ENCODE peak calls at places on chromosomes 3 and 15, in four cellular contexts. One of them, this sample, is unnamed.
A peak's percentile ranks its signal among the peaks of the same experiment; 100 is the strongest.

GRCh38 chr3:185488465-185488864 is 10.4 kb downstream of the TMEM41A start:
- DNase-seq in hepatocyte: no peak
- DNase-seq in stimulated activated naive CD4-positive, alpha-beta T cell treated with Interleukin-2 at 50 U/mL for 16 hours: no peak
- DNase-seq in cardiac muscle cell: no peak
- DNase-seq in this sample: no peak

GRCh38 chr3:9422712-9423424 is 25.5 kb downstream of the SETD5 start:
- DNase-seq in hepatocyte: peak; percentile 90
- DNase-seq in stimulated activated naive CD4-positive, alpha-beta T cell treated with Interleukin-2 at 50 U/mL for 16 hours: no peak
- DNase-seq in cardiac muscle cell: peak; percentile 98
- DNase-seq in this sample: no peak

GRCh38 chr3:181888234-181888633 is 176.5 kb downstream of the SOX2 start:
- DNase-seq in stimulated activated naive CD4-positive, alpha-beta T cell treated with Interleukin-2 at 50 U/mL for 16 hours: no peak
- DNase-seq in cardiac muscle cell: no peak
- DNase-seq in hepatocyte: no peak
- DNase-seq in this sample: no peak

GRCh38 chr15:74229686-74230085 is 6.4 kb upstream of the CCDC33 start:
- DNase-seq in cardiac muscle cell: no peak
- DNase-seq in stimulated activated naive CD4-positive, alpha-beta T cell treated with Interleukin-2 at 50 U/mL for 16 hours: no peak
- DNase-seq in hepatocyte: no peak
- DNase-seq in this sample: no peak

GRCh38 chr15:68307131-68307928 is 29.8 kb downstream of the FEM1B start:
- DNase-seq in stimulated activated naive CD4-positive, alpha-beta T cell treated with Interleukin-2 at 50 U/mL for 16 hours: no peak
- DNase-seq in hepatocyte: no peak
- DNase-seq in cardiac muscle cell: no peak
- DNase-seq in this sample: no peak

GRCh38 chr3:109784852-109785631 is 447.7 kb upstream of the DPPA4 start:
- DNase-seq in stimulated activated naive CD4-positive, alpha-beta T cell treated with Interleukin-2 at 50 U/mL for 16 hours: no peak
- DNase-seq in cardiac muscle cell: no peak
- DNase-seq in hepatocyte: no peak
- DNase-seq in this sample: no peak

GRCh38 chr3:60673123-60673522 is 578.1 kb downstream of the FHIT start:
- DNase-seq in cardiac muscle cell: no peak
- DNase-seq in stimulated activated naive CD4-positive, alpha-beta T cell treated with Interleukin-2 at 50 U/mL for 16 hours: no peak
- DNase-seq in hepatocyte: no peak
- DNase-seq in this sample: no peak

GRCh38 chr3:45043715-45044299 is 17.7 kb downstream of the CLEC3B start:
- DNase-seq in hepatocyte: peak; percentile 50
- DNase-seq in cardiac muscle cell: peak; percentile 80
- DNase-seq in stimulated activated naive CD4-positive, alpha-beta T cell treated with Interleukin-2 at 50 U/mL for 16 hours: no peak
- DNase-seq in this sample: no peak

GRCh38 chr15:27183182-27183581 is 212.2 kb downstream of the GABRG3 start:
- DNase-seq in hepatocyte: no peak
- DNase-seq in cardiac muscle cell: no peak
- DNase-seq in stimulated activated naive CD4-positive, alpha-beta T cell treated with Interleukin-2 at 50 U/mL for 16 hours: no peak
- DNase-seq in this sample: no peak

GRCh38 chr3:56688191-56688590 is 5.1 kb upstream of the TASOR start:
- DNase-seq in cardiac muscle cell: no peak
- DNase-seq in stimulated activated naive CD4-positive, alpha-beta T cell treated with Interleukin-2 at 50 U/mL for 16 hours: no peak
- DNase-seq in hepatocyte: no peak
- DNase-seq in this sample: no peak

GRCh38 chr15:80308002-80308401 is 56.0 kb upstream of the CTXND1 start:
- DNase-seq in cardiac muscle cell: no peak
- DNase-seq in hepatocyte: no peak
- DNase-seq in stimulated activated naive CD4-positive, alpha-beta T cell treated with Interleukin-2 at 50 U/mL for 16 hours: no peak
- DNase-seq in this sample: no peak

GRCh38 chr3:121913305-121913704 is 19.1 kb downstream of the SLC15A2 start:
- DNase-seq in hepatocyte: no peak
- DNase-seq in stimulated activated naive CD4-positive, alpha-beta T cell treated with Interleukin-2 at 50 U/mL for 16 hours: no peak
- DNase-seq in cardiac muscle cell: no peak
- DNase-seq in this sample: no peak

GRCh38 chr3:129305592-129306091 is 27.0 kb downstream of the HMCES start:
- DNase-seq in cardiac muscle cell: peak; percentile 95
- DNase-seq in stimulated activated naive CD4-positive, alpha-beta T cell treated with Interleukin-2 at 50 U/mL for 16 hours: no peak
- DNase-seq in hepatocyte: peak; percentile 91
- DNase-seq in this sample: no peak

GRCh38 chr15:67149859-67150824 is 84.7 kb downstream of the SMAD3 start:
- DNase-seq in stimulated activated naive CD4-positive, alpha-beta T cell treated with Interleukin-2 at 50 U/mL for 16 hours: peak; percentile 63
- DNase-seq in cardiac muscle cell: peak; percentile 98
- DNase-seq in hepatocyte: peak; percentile 87
- DNase-seq in this sample: no peak

GRCh38 chr3:87375231-87375682 is 98.9 kb upstream of the POU1F1 start:
- DNase-seq in hepatocyte: no peak
- DNase-seq in cardiac muscle cell: no peak
- DNase-seq in stimulated activated naive CD4-positive, alpha-beta T cell treated with Interleukin-2 at 50 U/mL for 16 hours: no peak
- DNase-seq in this sample: no peak

GRCh38 chr3:23880703-23881339 is 36.0 kb downstream of the NKIRAS1 start:
- DNase-seq in stimulated activated naive CD4-positive, alpha-beta T cell treated with Interleukin-2 at 50 U/mL for 16 hours: no peak
- DNase-seq in cardiac muscle cell: no peak
- DNase-seq in hepatocyte: no peak
- DNase-seq in this sample: no peak

GRCh38 chr3:75180235-75180944 is 483.7 kb upstream of the FRG2C start:
- DNase-seq in hepatocyte: no peak
- DNase-seq in stimulated activated naive CD4-positive, alpha-beta T cell treated with Interleukin-2 at 50 U/mL for 16 hours: no peak
- DNase-seq in cardiac muscle cell: no peak
- DNase-seq in this sample: no peak

GRCh38 chr3:52775877-52776276 is 1.5 kb upstream of the ITIH1 start:
- DNase-seq in hepatocyte: no peak
- DNase-seq in cardiac muscle cell: no peak
- DNase-seq in stimulated activated naive CD4-positive, alpha-beta T cell treated with Interleukin-2 at 50 U/mL for 16 hours: no peak
- DNase-seq in this sample: no peak

GRCh38 chr3:148102156-148102555 is 595.5 kb upstream of the AGTR1 start:
- DNase-seq in hepatocyte: no peak
- DNase-seq in stimulated activated naive CD4-positive, alpha-beta T cell treated with Interleukin-2 at 50 U/mL for 16 hours: no peak
- DNase-seq in cardiac muscle cell: no peak
- DNase-seq in this sample: no peak

GRCh38 chr3:18098960-18099587 is 326.1 kb downstream of the SATB1 start:
- DNase-seq in cardiac muscle cell: peak; percentile 54
- DNase-seq in hepatocyte: no peak
- DNase-seq in stimulated activated naive CD4-positive, alpha-beta T cell treated with Interleukin-2 at 50 U/mL for 16 hours: no peak
- DNase-seq in this sample: no peak

GRCh38 chr3:150605998-150606641 is 3.0 kb downstream of the SELENOT start:
- DNase-seq in cardiac muscle cell: no peak
- DNase-seq in hepatocyte: no peak
- DNase-seq in stimulated activated naive CD4-positive, alpha-beta T cell treated with Interleukin-2 at 50 U/mL for 16 hours: no peak
- DNase-seq in this sample: no peak